ENCODE peak calls at places on chromosome X, in seven cellular contexts. S, K, T, F, R, N and Q are unnamed samples.

GRCh38 chrX:76971393-76972376 is 475.5 kb upstream of the FGF16 start:
- DNase-seq in R (no peak), T (no peak), K (no peak), S (no peak), F (no peak), N (no peak), Q (no peak)

GRCh38 chrX:17375631-17376380 is 806 bp downstream of the NHS start:
- DNase-seq in R (no peak), F (no peak), S (peak; percentile 10), N (no peak), T (no peak), K (peak; percentile 22), Q (peak; percentile 30)

GRCh38 chrX:134603806-134604700 is 54.2 kb downstream of the PLAC1 start:
- DNase-seq in S (no peak), R (no peak), T (no peak), N (no peak), K (peak; percentile 90), F (no peak), Q (no peak)

GRCh38 chrX:110966839-110967238 is 129.2 kb upstream of the PAK3 start:
- DNase-seq in N (no peak), T (no peak), S (no peak), R (no peak), F (no peak), K (no peak), Q (no peak)

GRCh38 chrX:133994576-133994975 is 9.2 kb upstream of the GPC3 start:
- DNase-seq in R (no peak), N (no peak), S (no peak), K (no peak), T (no peak), F (no peak), Q (no peak)

GRCh38 chrX:30489323-30489722 is 88.2 kb downstream of the TASL start:
- DNase-seq in R (no peak), S (no peak), K (no peak), F (no peak), T (no peak), N (no peak), Q (no peak)

GRCh38 chrX:66015906-66016689 is 23.8 kb downstream of the VSIG4 start:
- DNase-seq in K (no peak), F (no peak), T (no peak), R (no peak), S (no peak), N (no peak), Q (no peak)

GRCh38 chrX:69238153-69238959 is 73.1 kb upstream of the PJA1 start:
- DNase-seq in T (no peak), S (no peak), F (no peak), N (no peak), R (no peak), K (no peak), Q (no peak)

GRCh38 chrX:149830192-149830873 is 48.6 kb downstream of the MAGEA9 start:
- DNase-seq in K (peak; percentile 17), F (no peak), N (no peak), R (no peak), T (no peak), S (no peak), Q (no peak)

GRCh38 chrX:45164021-45164621 is 36.6 kb downstream of the DIPK2B start:
- DNase-seq in R (peak; percentile 42), K (no peak), F (no peak), N (no peak), S (peak; percentile 49), T (no peak), Q (peak; percentile 37)
- H3K4me1 ChIP-seq in R (no peaks in the 10 kb centered on the region), K (no peaks in the 10 kb centered on the region), F (no peaks in the 10 kb centered on the region), N (no peaks in the 10 kb centered on the region), S (peaks cover 9% of the 10 kb centered on the region), T (no peaks in the 10 kb centered on the region), Q (no peaks in the 10 kb centered on the region)

DNA sequence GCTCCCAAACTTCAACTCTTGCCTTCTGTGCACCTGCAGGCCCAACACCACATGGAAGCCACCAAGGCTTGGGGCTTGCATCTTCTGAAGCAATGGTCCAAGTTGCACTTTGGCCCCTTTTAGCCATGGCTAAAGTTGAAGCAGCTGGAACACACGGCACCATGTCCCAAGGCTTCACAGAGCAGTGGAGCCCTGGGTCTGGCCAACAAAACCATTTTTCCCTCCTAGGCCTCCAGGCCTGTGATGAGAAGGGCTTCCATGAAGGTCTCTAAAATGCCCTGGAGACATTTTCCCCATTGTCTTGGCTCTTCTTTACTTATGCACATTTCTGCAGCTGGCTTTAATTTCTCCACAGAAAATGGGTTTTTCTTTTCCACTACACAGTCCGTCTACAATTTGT is 61.3 kb upstream of the CYSLTR1 start:
- DNase-seq in S (no peak), K (no peak), F (no peak), R (no peak), N (no peak), T (no peak), Q (no peak)
- H3K4me3 ChIP-seq in S (no peak overlapping the region), K (no peak overlapping the region), F (no peak overlapping the region), R (no peak overlapping the region), N (no peak overlapping the region), T (no peak overlapping the region), Q (no peak overlapping the region)

GRCh38 chrX:43350935-43351334 is 305.2 kb upstream of the MAOA start:
- DNase-seq in N (no peak), S (no peak), R (no peak), F (no peak), T (no peak), K (no peak), Q (no peak)

GRCh38 chrX:43345166-43345565 is 310.9 kb upstream of the MAOA start:
- DNase-seq in T (no peak), S (no peak), F (no peak), K (no peak), R (no peak), N (no peak), Q (no peak)

GRCh38 chrX:43349363-43349762 is 306.7 kb upstream of the MAOA start:
- DNase-seq in F (peak; percentile 69), R (peak; percentile 49), N (no peak), S (peak; percentile 44), K (peak; percentile 19), T (no peak), Q (peak; percentile 43)
- TF ChIP-seq CTCF in F (no peak), R (peak; percentile 66), N (peak; percentile 55), S (peak; percentile 57), K (peak; percentile 41), T (peak; percentile 66), Q (peak; percentile 64)

GRCh38 chrX:39850209-39850608 is 247.5 kb downstream of the BCOR start:
- DNase-seq in F (no peak), R (no peak), T (no peak), N (no peak), S (no peak), K (no peak), Q (no peak)

GRCh38 chrX:39852496-39852895 is 245.3 kb downstream of the BCOR start:
- DNase-seq in T (no peak), S (no peak), R (no peak), F (no peak), K (no peak), N (no peak), Q (no peak)

GRCh38 chrX:39848900-39849299 is 248.9 kb downstream of the BCOR start:
- DNase-seq in R (no peak), T (no peak), S (no peak), F (no peak), N (no peak), K (peak; percentile 95), Q (no peak)

GRCh38 chrX:39848243-39848642 is 249.5 kb downstream of the BCOR start:
- DNase-seq in T (no peak), K (peak; percentile 56), N (no peak), R (peak; percentile 51), S (peak; percentile 41), F (no peak), Q (no peak)

DNA sequence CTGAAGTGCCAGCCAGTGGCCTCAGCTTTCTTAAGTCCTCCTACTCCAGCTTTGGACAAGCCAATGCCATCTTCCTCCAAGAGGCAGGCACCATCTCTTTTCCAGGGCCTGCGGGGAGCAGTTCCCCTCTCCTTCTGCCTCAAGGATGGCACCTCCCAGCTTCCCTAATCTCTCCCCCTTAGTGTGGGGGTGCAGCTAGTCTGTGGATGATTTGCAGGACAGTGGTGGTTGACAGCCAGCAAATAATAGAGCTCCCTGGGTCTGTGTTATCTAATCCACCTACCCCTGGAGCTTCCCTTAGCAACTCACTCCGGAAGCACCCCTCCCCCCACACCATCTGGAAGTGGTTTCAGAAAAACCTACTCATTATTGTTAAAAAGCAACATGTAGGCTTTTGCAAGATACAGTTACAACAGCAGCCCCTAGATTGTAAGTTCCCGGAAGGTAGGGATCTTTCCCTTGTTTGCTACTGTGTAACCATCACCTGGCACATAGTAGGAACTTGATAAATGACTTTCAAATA is 247.1 kb downstream of the BCOR start:
- DNase-seq in N (no peak), R (no peak), S (no peak), K (peak; percentile 69), T (no peak), F (no peak), Q (no peak)
- H3K4me1 ChIP-seq in N (peaks cover 5% of the 10 kb centered on the region), R (no peaks in the 10 kb centered on the region), S (peaks cover 12% of the 10 kb centered on the region), K (peaks cover 6% of the 10 kb centered on the region), T (peaks cover 5% of the 10 kb centered on the region), F (no peaks in the 10 kb centered on the region), Q (no peaks in the 10 kb centered on the region)

GRCh38 chrX:2608638-2609430 is 82.3 kb upstream of the CD99 start:
- DNase-seq in K (peak; percentile 72), N (peak; percentile 64), S (peak; percentile 88), F (peak; percentile 93), T (no peak), R (peak; percentile 87), Q (peak; percentile 93)

GRCh38 chrX:2607113-2607512 is 84.0 kb upstream of the CD99 start:
- DNase-seq in S (no peak), R (no peak), K (no peak), F (no peak), T (no peak), N (no peak), Q (no peak)

GRCh38 chrX:2614911-2615310 is 76.2 kb upstream of the CD99 start:
- DNase-seq in T (no peak), R (no peak), S (no peak), F (no peak), N (no peak), K (peak; percentile 83), Q (no peak)

GRCh38 chrX:2609431-2610238 is 81.5 kb upstream of the CD99 start:
- DNase-seq in T (no peak), S (no peak), F (no peak), N (no peak), R (peak; percentile 1), K (peak; percentile 17), Q (no peak)

GRCh38 chrX:2610246-2611170 is 80.6 kb upstream of the CD99 start:
- DNase-seq in R (no peak), S (no peak), N (no peak), T (no peak), F (no peak), K (peak; percentile 20), Q (no peak)
- H3K4me3 ChIP-seq in R (peak overlapping the region; percentile 50), S (no peak overlapping the region), N (peak overlapping the region; percentile 81), T (peak overlapping the region; percentile 95), F (peak overlapping the region; percentile 93), K (peak overlapping the region; percentile 10), Q (peak overlapping the region; percentile 88)